ENCODE peak calls at places on chromosomes 7 and 10, in eight cellular contexts. One of them, this sample, is unnamed.

GRCh38 chr7:18511351-18511750 is 15.8 kb downstream of the HDAC9 start:
- DNase-seq in sciatic nerve: no peak
- DNase-seq in GM04504: no peak
- DNase-seq in astrocyte: no peak
- DNase-seq in endothelial cell: no peak
- DNase-seq in stimulated activated CD4-positive, alpha-beta T cell treated with anti-CD3 and anti-CD28 coated beads, Interleukin-1b, Interleukin-23, amount 100 ng/mL, for 1 hour: no peak
- DNase-seq in fibroblast of pulmonary artery: no peak
- DNase-seq in T-helper 17 cell: no peak
- DNase-seq in this sample: no peak

GRCh38 chr10:109956454-109957091 is 33.3 kb upstream of the XPNPEP1 start:
- DNase-seq in sciatic nerve: no peak
- DNase-seq in GM04504: no peak
- DNase-seq in fibroblast of pulmonary artery: peak; percentile 61
- DNase-seq in endothelial cell: peak; percentile 26
- DNase-seq in T-helper 17 cell: no peak
- DNase-seq in astrocyte: no peak
- DNase-seq in stimulated activated CD4-positive, alpha-beta T cell treated with anti-CD3 and anti-CD28 coated beads, Interleukin-1b, Interleukin-23, amount 100 ng/mL, for 1 hour: no peak
- DNase-seq in this sample: peak; percentile 57

GRCh38 chr7:134761206-134761786 is 18.1 kb upstream of the CALD1 start:
- DNase-seq in astrocyte: peak; percentile 61
- DNase-seq in fibroblast of pulmonary artery: peak; percentile 39
- DNase-seq in sciatic nerve: no peak
- DNase-seq in stimulated activated CD4-positive, alpha-beta T cell treated with anti-CD3 and anti-CD28 coated beads, Interleukin-1b, Interleukin-23, amount 100 ng/mL, for 1 hour: no peak
- DNase-seq in GM04504: no peak
- DNase-seq in T-helper 17 cell: no peak
- DNase-seq in endothelial cell: no peak
- DNase-seq in this sample: peak; percentile 70

GRCh38 chr7:25965405-25966123 is 186.4 kb upstream of the NFE2L3 start:
- DNase-seq in endothelial cell: no peak
- DNase-seq in GM04504: no peak
- DNase-seq in T-helper 17 cell: no peak
- DNase-seq in sciatic nerve: no peak
- DNase-seq in stimulated activated CD4-positive, alpha-beta T cell treated with anti-CD3 and anti-CD28 coated beads, Interleukin-1b, Interleukin-23, amount 100 ng/mL, for 1 hour: no peak
- DNase-seq in fibroblast of pulmonary artery: peak; percentile 8
- DNase-seq in astrocyte: no peak
- DNase-seq in this sample: peak; percentile 11

GRCh38 chr10:18608581-18608980 is 42.8 kb downstream of the NSUN6 start:
- DNase-seq in GM04504: no peak
- DNase-seq in astrocyte: no peak
- DNase-seq in stimulated activated CD4-positive, alpha-beta T cell treated with anti-CD3 and anti-CD28 coated beads, Interleukin-1b, Interleukin-23, amount 100 ng/mL, for 1 hour: no peak
- DNase-seq in sciatic nerve: no peak
- DNase-seq in fibroblast of pulmonary artery: no peak
- DNase-seq in endothelial cell: no peak
- DNase-seq in T-helper 17 cell: no peak
- DNase-seq in this sample: peak; percentile 20

GRCh38 chr7:13898957-13899670 is 90.4 kb downstream of the ETV1 start:
- DNase-seq in GM04504: no peak
- DNase-seq in T-helper 17 cell: no peak
- DNase-seq in endothelial cell: no peak
- DNase-seq in astrocyte: no peak
- DNase-seq in sciatic nerve: no peak
- DNase-seq in fibroblast of pulmonary artery: no peak
- DNase-seq in stimulated activated CD4-positive, alpha-beta T cell treated with anti-CD3 and anti-CD28 coated beads, Interleukin-1b, Interleukin-23, amount 100 ng/mL, for 1 hour: no peak
- DNase-seq in this sample: no peak

GRCh38 chr10:58810751-58811150 is 298.1 kb downstream of the BICC1 start:
- DNase-seq in endothelial cell: no peak
- DNase-seq in astrocyte: no peak
- DNase-seq in T-helper 17 cell: no peak
- DNase-seq in sciatic nerve: no peak
- DNase-seq in fibroblast of pulmonary artery: no peak
- DNase-seq in stimulated activated CD4-positive, alpha-beta T cell treated with anti-CD3 and anti-CD28 coated beads, Interleukin-1b, Interleukin-23, amount 100 ng/mL, for 1 hour: no peak
- DNase-seq in GM04504: no peak
- DNase-seq in this sample: no peak

GRCh38 chr10:105986896-105987638 is 1177.4 kb downstream of the SORCS1 start:
- DNase-seq in fibroblast of pulmonary artery: no peak
- DNase-seq in stimulated activated CD4-positive, alpha-beta T cell treated with anti-CD3 and anti-CD28 coated beads, Interleukin-1b, Interleukin-23, amount 100 ng/mL, for 1 hour: no peak
- DNase-seq in sciatic nerve: no peak
- DNase-seq in GM04504: no peak
- DNase-seq in T-helper 17 cell: no peak
- DNase-seq in astrocyte: no peak
- DNase-seq in endothelial cell: no peak
- DNase-seq in this sample: no peak

GRCh38 chr7:74525140-74525539 is 71.4 kb downstream of the GTF2IRD1 start:
- DNase-seq in T-helper 17 cell: no peak
- DNase-seq in stimulated activated CD4-positive, alpha-beta T cell treated with anti-CD3 and anti-CD28 coated beads, Interleukin-1b, Interleukin-23, amount 100 ng/mL, for 1 hour: no peak
- DNase-seq in GM04504: no peak
- DNase-seq in sciatic nerve: no peak
- DNase-seq in astrocyte: no peak
- DNase-seq in endothelial cell: no peak
- DNase-seq in fibroblast of pulmonary artery: no peak
- DNase-seq in this sample: no peak

GRCh38 chr7:25968205-25968993 is 183.6 kb upstream of the NFE2L3 start:
- DNase-seq in stimulated activated CD4-positive, alpha-beta T cell treated with anti-CD3 and anti-CD28 coated beads, Interleukin-1b, Interleukin-23, amount 100 ng/mL, for 1 hour: no peak
- DNase-seq in T-helper 17 cell: no peak
- DNase-seq in sciatic nerve: no peak
- DNase-seq in fibroblast of pulmonary artery: no peak
- DNase-seq in endothelial cell: no peak
- DNase-seq in GM04504: no peak
- DNase-seq in astrocyte: no peak
- DNase-seq in this sample: no peak

GRCh38 chr7:27185708-27186449 is 847 bp upstream of the HOXA11 start:
- DNase-seq in GM04504: peak; percentile 10
- DNase-seq in astrocyte: no peak
- DNase-seq in T-helper 17 cell: peak; percentile 7
- DNase-seq in endothelial cell: no peak
- DNase-seq in fibroblast of pulmonary artery: no peak
- DNase-seq in stimulated activated CD4-positive, alpha-beta T cell treated with anti-CD3 and anti-CD28 coated beads, Interleukin-1b, Interleukin-23, amount 100 ng/mL, for 1 hour: no peak
- DNase-seq in sciatic nerve: peak; percentile 60
- DNase-seq in this sample: no peak

GRCh38 chr10:101485681-101486554 is 102.1 kb downstream of the POLL start:
- DNase-seq in GM04504: no peak
- DNase-seq in sciatic nerve: no peak
- DNase-seq in endothelial cell: no peak
- DNase-seq in stimulated activated CD4-positive, alpha-beta T cell treated with anti-CD3 and anti-CD28 coated beads, Interleukin-1b, Interleukin-23, amount 100 ng/mL, for 1 hour: no peak
- DNase-seq in fibroblast of pulmonary artery: peak; percentile 10
- DNase-seq in astrocyte: no peak
- DNase-seq in T-helper 17 cell: no peak
- DNase-seq in this sample: no peak

GRCh38 chr10:19730071-19730470 is 86.2 kb upstream of the PLXDC2 start:
- DNase-seq in GM04504: peak; percentile 47
- DNase-seq in sciatic nerve: no peak
- DNase-seq in endothelial cell: no peak
- DNase-seq in T-helper 17 cell: no peak
- DNase-seq in stimulated activated CD4-positive, alpha-beta T cell treated with anti-CD3 and anti-CD28 coated beads, Interleukin-1b, Interleukin-23, amount 100 ng/mL, for 1 hour: no peak
- DNase-seq in astrocyte: peak; percentile 85
- DNase-seq in fibroblast of pulmonary artery: peak; percentile 49
- DNase-seq in this sample: peak; percentile 88

GRCh38 chr10:2584385-2584784 is 483.0 kb upstream of the PFKP start:
- DNase-seq in stimulated activated CD4-positive, alpha-beta T cell treated with anti-CD3 and anti-CD28 coated beads, Interleukin-1b, Interleukin-23, amount 100 ng/mL, for 1 hour: no peak
- DNase-seq in T-helper 17 cell: no peak
- DNase-seq in astrocyte: no peak
- DNase-seq in sciatic nerve: no peak
- DNase-seq in GM04504: no peak
- DNase-seq in endothelial cell: no peak
- DNase-seq in fibroblast of pulmonary artery: no peak
- DNase-seq in this sample: no peak

GRCh38 chr10:29840516-29841276 is 205.9 kb upstream of the SVIL start:
- DNase-seq in astrocyte: no peak
- DNase-seq in endothelial cell: no peak
- DNase-seq in T-helper 17 cell: no peak
- DNase-seq in stimulated activated CD4-positive, alpha-beta T cell treated with anti-CD3 and anti-CD28 coated beads, Interleukin-1b, Interleukin-23, amount 100 ng/mL, for 1 hour: no peak
- DNase-seq in GM04504: no peak
- DNase-seq in fibroblast of pulmonary artery: no peak
- DNase-seq in sciatic nerve: no peak
- DNase-seq in this sample: no peak

GRCh38 chr10:84310470-84310869 is 17.9 kb upstream of the CCSER2 start:
- DNase-seq in endothelial cell: no peak
- DNase-seq in astrocyte: peak; percentile 72
- DNase-seq in T-helper 17 cell: no peak
- DNase-seq in stimulated activated CD4-positive, alpha-beta T cell treated with anti-CD3 and anti-CD28 coated beads, Interleukin-1b, Interleukin-23, amount 100 ng/mL, for 1 hour: no peak
- DNase-seq in sciatic nerve: no peak
- DNase-seq in fibroblast of pulmonary artery: peak; percentile 50
- DNase-seq in GM04504: no peak
- DNase-seq in this sample: peak; percentile 77

GRCh38 chr10:126634915-126635314 is 35.6 kb downstream of the C10orf90 start:
- DNase-seq in stimulated activated CD4-positive, alpha-beta T cell treated with anti-CD3 and anti-CD28 coated beads, Interleukin-1b, Interleukin-23, amount 100 ng/mL, for 1 hour: no peak
- DNase-seq in endothelial cell: no peak
- DNase-seq in astrocyte: peak; percentile 25
- DNase-seq in T-helper 17 cell: no peak
- DNase-seq in fibroblast of pulmonary artery: no peak
- DNase-seq in sciatic nerve: no peak
- DNase-seq in GM04504: peak; percentile 53
- DNase-seq in this sample: peak; percentile 21

GRCh38 chr10:62335326-62335725 is 38.8 kb upstream of the ZNF365 start:
- DNase-seq in sciatic nerve: no peak
- DNase-seq in stimulated activated CD4-positive, alpha-beta T cell treated with anti-CD3 and anti-CD28 coated beads, Interleukin-1b, Interleukin-23, amount 100 ng/mL, for 1 hour: no peak
- DNase-seq in endothelial cell: no peak
- DNase-seq in T-helper 17 cell: no peak
- DNase-seq in GM04504: no peak
- DNase-seq in fibroblast of pulmonary artery: peak; percentile 4
- DNase-seq in astrocyte: peak; percentile 50
- DNase-seq in this sample: peak; percentile 30

GRCh38 chr10:114077815-114078219 is 34.2 kb downstream of the ADRB1 start:
- DNase-seq in sciatic nerve: no peak
- DNase-seq in stimulated activated CD4-positive, alpha-beta T cell treated with anti-CD3 and anti-CD28 coated beads, Interleukin-1b, Interleukin-23, amount 100 ng/mL, for 1 hour: no peak
- DNase-seq in astrocyte: no peak
- DNase-seq in endothelial cell: no peak
- DNase-seq in T-helper 17 cell: no peak
- DNase-seq in fibroblast of pulmonary artery: no peak
- DNase-seq in GM04504: no peak
- DNase-seq in this sample: no peak

GRCh38 chr7:36210542-36210941 is 57.5 kb downstream of the EEPD1 start:
- DNase-seq in T-helper 17 cell: no peak
- DNase-seq in sciatic nerve: no peak
- DNase-seq in fibroblast of pulmonary artery: no peak
- DNase-seq in endothelial cell: no peak
- DNase-seq in GM04504: no peak
- DNase-seq in astrocyte: no peak
- DNase-seq in stimulated activated CD4-positive, alpha-beta T cell treated with anti-CD3 and anti-CD28 coated beads, Interleukin-1b, Interleukin-23, amount 100 ng/mL, for 1 hour: no peak
- DNase-seq in this sample: peak; percentile 71

GRCh38 chr10:15211464-15211979 is 43.0 kb upstream of the NMT2 start:
- DNase-seq in astrocyte: peak; percentile 87
- DNase-seq in fibroblast of pulmonary artery: peak; percentile 50
- DNase-seq in GM04504: peak; percentile 63
- DNase-seq in endothelial cell: no peak
- DNase-seq in sciatic nerve: no peak
- DNase-seq in stimulated activated CD4-positive, alpha-beta T cell treated with anti-CD3 and anti-CD28 coated beads, Interleukin-1b, Interleukin-23, amount 100 ng/mL, for 1 hour: no peak
- DNase-seq in T-helper 17 cell: no peak
- DNase-seq in this sample: peak; percentile 81

GRCh38 chr7:149800169-149800555 is 26.8 kb upstream of the ZNF467 start:
- DNase-seq in endothelial cell: no peak
- DNase-seq in T-helper 17 cell: no peak
- DNase-seq in sciatic nerve: no peak
- DNase-seq in astrocyte: no peak
- DNase-seq in GM04504: no peak
- DNase-seq in fibroblast of pulmonary artery: no peak
- DNase-seq in stimulated activated CD4-positive, alpha-beta T cell treated with anti-CD3 and anti-CD28 coated beads, Interleukin-1b, Interleukin-23, amount 100 ng/mL, for 1 hour: no peak
- DNase-seq in this sample: no peak

GRCh38 chr7:156612930-156613329 is 27.6 kb upstream of the RNF32 start:
- DNase-seq in sciatic nerve: no peak
- DNase-seq in stimulated activated CD4-positive, alpha-beta T cell treated with anti-CD3 and anti-CD28 coated beads, Interleukin-1b, Interleukin-23, amount 100 ng/mL, for 1 hour: peak; percentile 21
- DNase-seq in GM04504: no peak
- DNase-seq in T-helper 17 cell: peak; percentile 70
- DNase-seq in fibroblast of pulmonary artery: no peak
- DNase-seq in endothelial cell: no peak
- DNase-seq in astrocyte: no peak
- DNase-seq in this sample: no peak

GRCh38 chr10:110007701-110008517 is at the start of gene ADD3:
- DNase-seq in sciatic nerve: peak; percentile 98
- DNase-seq in endothelial cell: peak; percentile 94
- DNase-seq in fibroblast of pulmonary artery: peak; percentile 95
- DNase-seq in GM04504: peak; percentile 68
- DNase-seq in T-helper 17 cell: peak; percentile 96
- DNase-seq in stimulated activated CD4-positive, alpha-beta T cell treated with anti-CD3 and anti-CD28 coated beads, Interleukin-1b, Interleukin-23, amount 100 ng/mL, for 1 hour: peak; percentile 84
- DNase-seq in astrocyte: peak; percentile 76
- DNase-seq in this sample: peak; percentile 90

GRCh38 chr10:72257051-72257892 is 16.5 kb upstream of the DDIT4 start:
- DNase-seq in stimulated activated CD4-positive, alpha-beta T cell treated with anti-CD3 and anti-CD28 coated beads, Interleukin-1b, Interleukin-23, amount 100 ng/mL, for 1 hour: no peak
- DNase-seq in endothelial cell: no peak
- DNase-seq in GM04504: no peak
- DNase-seq in sciatic nerve: no peak
- DNase-seq in fibroblast of pulmonary artery: peak; percentile 41
- DNase-seq in astrocyte: no peak
- DNase-seq in T-helper 17 cell: no peak
- DNase-seq in this sample: peak; percentile 43

GRCh38 chr10:83871486-83872081 is 267.7 kb upstream of the GHITM start:
- DNase-seq in astrocyte: peak; percentile 18
- DNase-seq in stimulated activated CD4-positive, alpha-beta T cell treated with anti-CD3 and anti-CD28 coated beads, Interleukin-1b, Interleukin-23, amount 100 ng/mL, for 1 hour: peak; percentile 32
- DNase-seq in GM04504: peak; percentile 40
- DNase-seq in T-helper 17 cell: peak; percentile 26
- DNase-seq in endothelial cell: peak; percentile 81
- DNase-seq in fibroblast of pulmonary artery: peak; percentile 72
- DNase-seq in sciatic nerve: peak; percentile 80
- DNase-seq in this sample: peak; percentile 37

GRCh38 chr10:103493362-103493871 is at the start of gene NEURL1:
- DNase-seq in fibroblast of pulmonary artery: no peak
- DNase-seq in stimulated activated CD4-positive, alpha-beta T cell treated with anti-CD3 and anti-CD28 coated beads, Interleukin-1b, Interleukin-23, amount 100 ng/mL, for 1 hour: no peak
- DNase-seq in sciatic nerve: no peak
- DNase-seq in GM04504: no peak
- DNase-seq in astrocyte: no peak
- DNase-seq in endothelial cell: no peak
- DNase-seq in T-helper 17 cell: no peak
- DNase-seq in this sample: no peak

GRCh38 chr10:338176-339037 is 203.2 kb downstream of the ZMYND11 start:
- DNase-seq in fibroblast of pulmonary artery: peak; percentile 18
- DNase-seq in T-helper 17 cell: no peak
- DNase-seq in GM04504: no peak
- DNase-seq in endothelial cell: no peak
- DNase-seq in stimulated activated CD4-positive, alpha-beta T cell treated with anti-CD3 and anti-CD28 coated beads, Interleukin-1b, Interleukin-23, amount 100 ng/mL, for 1 hour: no peak
- DNase-seq in astrocyte: peak; percentile 66
- DNase-seq in sciatic nerve: no peak
- DNase-seq in this sample: peak; percentile 21

GRCh38 chr7:110766874-110767273 is 324.1 kb upstream of the LRRN3 start:
- DNase-seq in T-helper 17 cell: no peak
- DNase-seq in GM04504: no peak
- DNase-seq in astrocyte: no peak
- DNase-seq in stimulated activated CD4-positive, alpha-beta T cell treated with anti-CD3 and anti-CD28 coated beads, Interleukin-1b, Interleukin-23, amount 100 ng/mL, for 1 hour: no peak
- DNase-seq in sciatic nerve: no peak
- DNase-seq in fibroblast of pulmonary artery: no peak
- DNase-seq in endothelial cell: no peak
- DNase-seq in this sample: no peak

GRCh38 chr10:92689663-92690210 is at the start of gene HHEX:
- DNase-seq in GM04504: peak; percentile 26
- DNase-seq in sciatic nerve: peak; percentile 64
- DNase-seq in endothelial cell: peak; percentile 70
- DNase-seq in fibroblast of pulmonary artery: peak; percentile 82
- DNase-seq in T-helper 17 cell: peak; percentile 34
- DNase-seq in stimulated activated CD4-positive, alpha-beta T cell treated with anti-CD3 and anti-CD28 coated beads, Interleukin-1b, Interleukin-23, amount 100 ng/mL, for 1 hour: no peak
- DNase-seq in astrocyte: peak; percentile 58
- DNase-seq in this sample: peak; percentile 86